ENCODE peak calls at places on chromosomes 1 and 21, in six cellular contexts. One of them, this sample, is unnamed.
A peak's percentile ranks its signal among the peaks of the same experiment; 100 is the strongest.

GRCh38 chr1:198977909-198978308 is 339.1 kb downstream of the PTPRC start:
- DNase-seq in IMR-90: no peak
- DNase-seq in neuronal stem cell: no peak
- DNase-seq in H9: no peak
- DNase-seq in mesenchymal stem cell: no peak
- DNase-seq in mesendoderm: no peak
- DNase-seq in this sample: no peak

GRCh38 chr1:33986389-33987095 is 122.7 kb downstream of the HMGB4 start:
- DNase-seq in IMR-90: peak; percentile 7
- DNase-seq in neuronal stem cell: no peak
- DNase-seq in H9: no peak
- DNase-seq in mesenchymal stem cell: no peak
- DNase-seq in mesendoderm: no peak
- DNase-seq in this sample: no peak

GRCh38 chr1:54053745-54054437 is 483 bp downstream of the TCEANC2 start:
- DNase-seq in IMR-90: peak; percentile 10
- DNase-seq in neuronal stem cell: no peak
- DNase-seq in H9: no peak
- DNase-seq in mesenchymal stem cell: no peak
- DNase-seq in mesendoderm: no peak
- DNase-seq in this sample: no peak

GRCh38 chr1:30816211-30817082 is 58.9 kb upstream of the LAPTM5 start:
- DNase-seq in IMR-90: peak; percentile 92
- DNase-seq in neuronal stem cell: peak; percentile 95
- DNase-seq in H9: peak; percentile 91
- DNase-seq in mesenchymal stem cell: peak; percentile 99
- DNase-seq in mesendoderm: peak; percentile 94
- DNase-seq in this sample: peak; percentile 93

GRCh38 chr1:3451994-3452865 is 2.2 kb upstream of the ARHGEF16 start:
- DNase-seq in IMR-90: no peak
- DNase-seq in neuronal stem cell: no peak
- DNase-seq in H9: no peak
- DNase-seq in mesenchymal stem cell: no peak
- DNase-seq in mesendoderm: no peak
- DNase-seq in this sample: no peak

GRCh38 chr1:157993179-157994080 is at the start of gene KIRREL1:
- DNase-seq in IMR-90: peak; percentile 65
- DNase-seq in neuronal stem cell: no peak
- DNase-seq in H9: no peak
- DNase-seq in mesenchymal stem cell: peak; percentile 85
- DNase-seq in mesendoderm: peak; percentile 82
- DNase-seq in this sample: no peak

GRCh38 chr1:67726224-67726623 is 41.2 kb downstream of the GADD45A start:
- DNase-seq in IMR-90: peak; percentile 62
- DNase-seq in neuronal stem cell: no peak
- DNase-seq in H9: no peak
- DNase-seq in mesenchymal stem cell: no peak
- DNase-seq in mesendoderm: no peak
- DNase-seq in this sample: no peak

GRCh38 chr1:155835548-155835947 is 21.5 kb downstream of the GON4L start:
- DNase-seq in IMR-90: no peak
- DNase-seq in neuronal stem cell: no peak
- DNase-seq in H9: no peak
- DNase-seq in mesenchymal stem cell: no peak
- DNase-seq in mesendoderm: no peak
- DNase-seq in this sample: no peak

GRCh38 chr1:217478450-217478849 is 152.4 kb downstream of the GPATCH2 start:
- DNase-seq in IMR-90: no peak
- DNase-seq in neuronal stem cell: no peak
- DNase-seq in H9: no peak
- DNase-seq in mesenchymal stem cell: no peak
- DNase-seq in mesendoderm: no peak
- DNase-seq in this sample: no peak

GRCh38 chr1:52460686-52461085 is 56.3 kb downstream of the PRPF38A start:
- DNase-seq in IMR-90: peak; percentile 4
- DNase-seq in neuronal stem cell: no peak
- DNase-seq in H9: no peak
- DNase-seq in mesenchymal stem cell: no peak
- DNase-seq in mesendoderm: no peak
- DNase-seq in this sample: no peak

GRCh38 chr1:190312763-190313162 is 164.9 kb downstream of the BRINP3 start:
- DNase-seq in IMR-90: no peak
- DNase-seq in neuronal stem cell: no peak
- DNase-seq in H9: no peak
- DNase-seq in mesenchymal stem cell: no peak
- DNase-seq in mesendoderm: no peak
- DNase-seq in this sample: no peak

GRCh38 chr1:167440345-167440744 is 78.0 kb downstream of the CD247 start:
- DNase-seq in IMR-90: no peak
- DNase-seq in neuronal stem cell: no peak
- DNase-seq in H9: no peak
- DNase-seq in mesenchymal stem cell: no peak
- DNase-seq in mesendoderm: no peak
- DNase-seq in this sample: peak; percentile 40

GRCh38 chr1:87435484-87435883 is 106.8 kb downstream of the LMO4 start:
- DNase-seq in IMR-90: no peak
- DNase-seq in neuronal stem cell: no peak
- DNase-seq in H9: no peak
- DNase-seq in mesenchymal stem cell: peak; percentile 48
- DNase-seq in mesendoderm: no peak
- DNase-seq in this sample: no peak

GRCh38 chr1:16143566-16144324 is 12.1 kb downstream of the EPHA2 start:
- DNase-seq in IMR-90: no peak
- DNase-seq in neuronal stem cell: no peak
- DNase-seq in H9: no peak
- DNase-seq in mesenchymal stem cell: no peak
- DNase-seq in mesendoderm: no peak
- DNase-seq in this sample: no peak

GRCh38 chr1:39663559-39663958 is 8.3 kb downstream of the NT5C1A start:
- DNase-seq in IMR-90: no peak
- DNase-seq in neuronal stem cell: no peak
- DNase-seq in H9: peak; percentile 54
- DNase-seq in mesenchymal stem cell: no peak
- DNase-seq in mesendoderm: peak; percentile 45
- DNase-seq in this sample: no peak

GRCh38 chr21:46119565-46120271 is 21.8 kb downstream of the COL6A2 start:
- DNase-seq in IMR-90: no peak
- DNase-seq in neuronal stem cell: no peak
- DNase-seq in H9: peak; percentile 20
- DNase-seq in mesenchymal stem cell: no peak
- DNase-seq in mesendoderm: no peak
- DNase-seq in this sample: no peak

GRCh38 chr1:232744847-232745246 is 60.4 kb upstream of the MAP10 start:
- DNase-seq in IMR-90: no peak
- DNase-seq in neuronal stem cell: no peak
- DNase-seq in H9: no peak
- DNase-seq in mesenchymal stem cell: no peak
- DNase-seq in mesendoderm: no peak
- DNase-seq in this sample: no peak

GRCh38 chr1:200625381-200625824 is 4.9 kb upstream of the KIF14 start:
- DNase-seq in IMR-90: peak; percentile 56
- DNase-seq in neuronal stem cell: no peak
- DNase-seq in H9: no peak
- DNase-seq in mesenchymal stem cell: peak; percentile 46
- DNase-seq in mesendoderm: peak; percentile 22
- DNase-seq in this sample: no peak

GRCh38 chr1:240031009-240031408 is 60.7 kb upstream of the FMN2 start:
- DNase-seq in IMR-90: peak; percentile 97
- DNase-seq in neuronal stem cell: no peak
- DNase-seq in H9: no peak
- DNase-seq in mesenchymal stem cell: peak; percentile 92
- DNase-seq in mesendoderm: peak; percentile 41
- DNase-seq in this sample: no peak

GRCh38 chr1:193058529-193059281 is 455 bp downstream of the UCHL5 start:
- DNase-seq in IMR-90: peak; percentile 56
- DNase-seq in neuronal stem cell: peak; percentile 31
- DNase-seq in H9: peak; percentile 40
- DNase-seq in mesenchymal stem cell: peak; percentile 70
- DNase-seq in mesendoderm: peak; percentile 47
- DNase-seq in this sample: no peak

GRCh38 chr21:41754481-41754891 is 12.4 kb downstream of the RIPK4 start:
- DNase-seq in IMR-90: no peak
- DNase-seq in neuronal stem cell: no peak
- DNase-seq in H9: peak; percentile 59
- DNase-seq in mesenchymal stem cell: no peak
- DNase-seq in mesendoderm: peak; percentile 67
- DNase-seq in this sample: no peak

GRCh38 chr1:29943034-29943433 is 706.7 kb downstream of the PTPRU start:
- DNase-seq in IMR-90: no peak
- DNase-seq in neuronal stem cell: no peak
- DNase-seq in H9: no peak
- DNase-seq in mesenchymal stem cell: no peak
- DNase-seq in mesendoderm: no peak
- DNase-seq in this sample: no peak

GRCh38 chr1:17117451-17118265 is 1.6 kb downstream of the PADI2 start:
- DNase-seq in IMR-90: no peak
- DNase-seq in neuronal stem cell: no peak
- DNase-seq in H9: no peak
- DNase-seq in mesenchymal stem cell: no peak
- DNase-seq in mesendoderm: no peak
- DNase-seq in this sample: no peak

GRCh38 chr21:38455403-38455802 is 42.9 kb downstream of the ERG start:
- DNase-seq in IMR-90: no peak
- DNase-seq in neuronal stem cell: no peak
- DNase-seq in H9: no peak
- DNase-seq in mesenchymal stem cell: no peak
- DNase-seq in mesendoderm: no peak
- DNase-seq in this sample: no peak

GRCh38 chr1:18725231-18725895 is 94.7 kb downstream of the PAX7 start:
- DNase-seq in IMR-90: no peak
- DNase-seq in neuronal stem cell: no peak
- DNase-seq in H9: peak; percentile 71
- DNase-seq in mesenchymal stem cell: no peak
- DNase-seq in mesendoderm: peak; percentile 67
- DNase-seq in this sample: no peak

GRCh38 chr1:67635055-67635809 is 49.8 kb upstream of the GADD45A start:
- DNase-seq in IMR-90: no peak
- DNase-seq in neuronal stem cell: no peak
- DNase-seq in H9: no peak
- DNase-seq in mesenchymal stem cell: no peak
- DNase-seq in mesendoderm: no peak
- DNase-seq in this sample: no peak

GRCh38 chr1:199778324-199778955 is 249.1 kb upstream of the NR5A2 start:
- DNase-seq in IMR-90: no peak
- DNase-seq in neuronal stem cell: no peak
- DNase-seq in H9: no peak
- DNase-seq in mesenchymal stem cell: peak; percentile 22
- DNase-seq in mesendoderm: no peak
- DNase-seq in this sample: no peak

GRCh38 chr1:35452086-35452485 is 105.1 kb downstream of the KIAA0319L start:
- DNase-seq in IMR-90: peak; percentile 72
- DNase-seq in neuronal stem cell: no peak
- DNase-seq in H9: no peak
- DNase-seq in mesenchymal stem cell: peak; percentile 65
- DNase-seq in mesendoderm: no peak
- DNase-seq in this sample: no peak
- H2BK15ac ChIP-seq in IMR-90: no peak overlapping the region
- H2BK15ac ChIP-seq in neuronal stem cell: no peak overlapping the region
- H2BK15ac ChIP-seq in H9: no peak overlapping the region
- H2BK15ac ChIP-seq in mesenchymal stem cell: no peak overlapping the region
- H2BK15ac ChIP-seq in mesendoderm: no peak overlapping the region
- H2BK15ac ChIP-seq in this sample: no peak overlapping the region

GRCh38 chr1:184745110-184745509 is 9.5 kb downstream of the EDEM3 start:
- DNase-seq in IMR-90: no peak
- DNase-seq in neuronal stem cell: no peak
- DNase-seq in H9: no peak
- DNase-seq in mesenchymal stem cell: no peak
- DNase-seq in mesendoderm: no peak
- DNase-seq in this sample: no peak
- H2BK15ac ChIP-seq in IMR-90: no peak overlapping the region
- H2BK15ac ChIP-seq in neuronal stem cell: no peak overlapping the region
- H2BK15ac ChIP-seq in H9: no peak overlapping the region
- H2BK15ac ChIP-seq in mesenchymal stem cell: no peak overlapping the region
- H2BK15ac ChIP-seq in mesendoderm: no peak overlapping the region
- H2BK15ac ChIP-seq in this sample: no peak overlapping the region

DNA sequence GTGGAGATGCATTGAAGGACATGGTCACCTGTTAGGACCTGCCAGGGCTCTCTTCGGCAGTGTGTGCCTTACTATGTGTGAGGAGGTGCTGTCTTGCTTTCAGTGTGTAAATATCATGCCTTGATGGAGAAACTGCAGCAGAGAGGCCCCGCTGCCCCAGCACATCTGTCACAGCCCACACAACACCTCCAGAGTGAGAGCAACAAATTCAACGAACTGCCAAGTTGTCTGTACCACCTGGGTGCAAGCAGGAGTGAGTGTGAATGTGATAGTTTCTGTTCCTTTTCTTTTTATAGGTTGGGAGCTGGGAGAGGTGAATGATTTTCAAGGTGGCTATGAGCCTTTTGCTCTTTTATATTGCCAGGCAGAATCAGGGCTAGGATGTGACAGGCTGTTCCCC is 114.6 kb upstream of the KIAA0040 start:
- DNase-seq in IMR-90: no peak
- DNase-seq in neuronal stem cell: no peak
- DNase-seq in H9: no peak
- DNase-seq in mesenchymal stem cell: no peak
- DNase-seq in mesendoderm: no peak
- DNase-seq in this sample: no peak
- H2BK15ac ChIP-seq in IMR-90: no peak overlapping the region
- H2BK15ac ChIP-seq in neuronal stem cell: no peak overlapping the region
- H2BK15ac ChIP-seq in H9: no peak overlapping the region
- H2BK15ac ChIP-seq in mesenchymal stem cell: no peak overlapping the region
- H2BK15ac ChIP-seq in mesendoderm: no peak overlapping the region
- H2BK15ac ChIP-seq in this sample: no peak overlapping the region

GRCh38 chr1:202367200-202367742 is 18.8 kb downstream of the PPP1R12B start:
- DNase-seq in IMR-90: peak; percentile 54
- DNase-seq in neuronal stem cell: no peak
- DNase-seq in H9: no peak
- DNase-seq in mesenchymal stem cell: no peak
- DNase-seq in mesendoderm: no peak
- DNase-seq in this sample: no peak

GRCh38 chr1:202361224-202361623 is 12.7 kb downstream of the PPP1R12B start:
- DNase-seq in IMR-90: no peak
- DNase-seq in neuronal stem cell: no peak
- DNase-seq in H9: no peak
- DNase-seq in mesenchymal stem cell: no peak
- DNase-seq in mesendoderm: no peak
- DNase-seq in this sample: no peak

GRCh38 chr1:202365092-202365815 is 16.8 kb downstream of the PPP1R12B start:
- DNase-seq in IMR-90: peak; percentile 51
- DNase-seq in neuronal stem cell: no peak
- DNase-seq in H9: no peak
- DNase-seq in mesenchymal stem cell: no peak
- DNase-seq in mesendoderm: peak; percentile 59
- DNase-seq in this sample: no peak

GRCh38 chr1:202362212-202362611 is 13.7 kb downstream of the PPP1R12B start:
- DNase-seq in IMR-90: no peak
- DNase-seq in neuronal stem cell: no peak
- DNase-seq in H9: no peak
- DNase-seq in mesenchymal stem cell: no peak
- DNase-seq in mesendoderm: no peak
- DNase-seq in this sample: no peak

DNA sequence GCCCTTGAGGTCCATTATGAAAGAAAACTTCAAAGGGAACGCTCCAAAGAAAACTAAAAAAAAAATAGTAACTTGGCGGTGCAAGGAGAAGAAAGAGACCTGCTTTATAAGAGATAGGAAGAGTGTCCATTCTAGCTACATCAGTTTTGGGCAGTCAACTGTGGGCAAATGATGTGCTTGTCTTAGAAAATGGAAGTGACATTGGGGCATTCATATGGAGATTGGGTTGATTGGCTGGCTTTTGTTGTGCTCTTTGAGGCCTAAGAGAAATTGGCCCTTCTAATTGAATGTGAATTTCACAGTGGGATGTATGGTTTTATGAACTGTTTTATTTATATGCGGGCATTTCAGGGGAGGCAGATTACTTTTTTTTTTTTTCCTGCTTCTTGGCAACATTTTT is 13.2 kb downstream of the PPP1R12B start:
- DNase-seq in IMR-90: no peak
- DNase-seq in neuronal stem cell: no peak
- DNase-seq in H9: no peak
- DNase-seq in mesenchymal stem cell: no peak
- DNase-seq in mesendoderm: no peak
- DNase-seq in this sample: no peak
- H2BK15ac ChIP-seq in IMR-90: no peak overlapping the region
- H2BK15ac ChIP-seq in neuronal stem cell: no peak overlapping the region
- H2BK15ac ChIP-seq in H9: no peak overlapping the region
- H2BK15ac ChIP-seq in mesenchymal stem cell: no peak overlapping the region
- H2BK15ac ChIP-seq in mesendoderm: no peak overlapping the region
- H2BK15ac ChIP-seq in this sample: no peak overlapping the region

This sample was measured in H1.